ENCODE peak calls at places on chromosome 19, in five cellular contexts. Y is A549, A is MM.1S, L is fibroblast of lung, K is endothelial cell of umbilical vein. U is an unnamed sample.

GRCh38 chr19:5522106-5522505 is 45.6 kb downstream of the TINCR start:
- DNase-seq in Y (no peak), A (no peak), L (no peak), K (no peak), U (no peak)

GRCh38 chr19:54462072-54462712 is 1.4 kb downstream of the LENG9 start:
- DNase-seq in Y (no peak), A (no peak), L (no peak), K (peak; percentile 19), U (no peak)

GRCh38 chr19:44151491-44151890 is 10.1 kb downstream of the ZNF234 start:
- DNase-seq in Y (no peak), A (no peak), L (no peak), K (no peak), U (no peak)

GRCh38 chr19:40266111-40266510 is 19.0 kb downstream of the AKT2 start:
- DNase-seq in Y (no peak), A (no peak), L (no peak), K (no peak), U (no peak)

GRCh38 chr19:4213116-4213515 is 16.2 kb upstream of the EBI3 start:
- DNase-seq in Y (no peak), A (no peak), L (no peak), K (no peak), U (no peak)

GRCh38 chr19:23190341-23190740 is 59.9 kb downstream of the ZNF724 start:
- DNase-seq in Y (no peak), A (no peak), L (no peak), K (no peak), U (no peak)

GRCh38 chr19:18098891-18099622 is 1.5 kb downstream of the MAST3 start:
- DNase-seq in Y (no peak), A (no peak), L (no peak), K (no peak), U (peak; percentile 94)

GRCh38 chr19:48963371-48964204 is 1.5 kb upstream of the FTL start:
- DNase-seq in Y (peak; percentile 92), A (peak; percentile 43), L (peak; percentile 70), K (peak; percentile 73), U (no peak)

GRCh38 chr19:16283103-16283469 is 41.5 kb upstream of the KLF2 start:
- DNase-seq in Y (no peak), A (no peak), L (no peak), K (no peak), U (no peak)

GRCh38 chr19:27672309-27673047 is 1540.5 kb downstream of the UQCRFS1 start:
- DNase-seq in Y (no peak), A (peak; percentile 88), L (no peak), K (no peak), U (no peak)

GRCh38 chr19:37817180-37817911 is 38.0 kb upstream of the ZNF573 start:
- DNase-seq in Y (no peak), A (no peak), L (peak; percentile 55), K (peak; percentile 15), U (no peak)

GRCh38 chr19:53506728-53507127 is 31.2 kb upstream of the ZNF331 start:
- DNase-seq in Y (no peak), A (no peak), L (no peak), K (no peak), U (no peak)

DNA sequence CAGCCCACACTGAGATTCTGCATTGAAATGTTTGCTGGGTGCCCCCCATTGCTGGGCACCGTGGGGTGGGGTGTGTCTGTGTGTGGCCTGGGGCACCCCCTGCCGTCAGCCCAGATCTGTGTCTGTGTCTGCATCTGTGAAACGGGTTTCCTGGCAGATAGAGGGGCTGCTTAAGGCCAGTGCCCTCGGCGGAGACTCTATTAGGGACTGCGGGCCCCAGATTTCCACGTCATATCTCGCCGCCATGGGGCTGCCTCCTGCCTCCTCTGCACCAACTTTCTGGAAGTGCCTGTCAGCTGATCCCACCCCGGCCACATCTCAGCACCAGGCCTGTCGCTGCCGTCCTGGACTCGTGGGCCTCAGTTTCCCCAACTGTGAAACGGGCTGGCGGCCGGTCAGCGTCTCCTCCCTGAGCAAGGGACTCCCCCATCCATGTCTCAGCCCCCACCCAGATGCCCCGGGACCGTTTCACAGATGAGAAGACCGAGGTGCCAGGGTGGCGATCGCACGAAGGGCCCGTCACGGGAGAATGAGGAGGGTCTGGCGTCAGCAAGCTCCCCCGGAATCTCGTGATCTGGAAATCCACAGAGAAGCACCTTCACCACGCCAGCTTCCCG is 21.4 kb downstream of the ARID3A start:
- DNase-seq in Y (no peak), A (no peak), L (no peak), K (no peak), U (no peak)
- H3K4me2 ChIP-seq in Y (no peak overlapping the region), A (no peak overlapping the region), L (no peak overlapping the region), K (no peak overlapping the region), U (peak overlapping the region; percentile 48)

DNA sequence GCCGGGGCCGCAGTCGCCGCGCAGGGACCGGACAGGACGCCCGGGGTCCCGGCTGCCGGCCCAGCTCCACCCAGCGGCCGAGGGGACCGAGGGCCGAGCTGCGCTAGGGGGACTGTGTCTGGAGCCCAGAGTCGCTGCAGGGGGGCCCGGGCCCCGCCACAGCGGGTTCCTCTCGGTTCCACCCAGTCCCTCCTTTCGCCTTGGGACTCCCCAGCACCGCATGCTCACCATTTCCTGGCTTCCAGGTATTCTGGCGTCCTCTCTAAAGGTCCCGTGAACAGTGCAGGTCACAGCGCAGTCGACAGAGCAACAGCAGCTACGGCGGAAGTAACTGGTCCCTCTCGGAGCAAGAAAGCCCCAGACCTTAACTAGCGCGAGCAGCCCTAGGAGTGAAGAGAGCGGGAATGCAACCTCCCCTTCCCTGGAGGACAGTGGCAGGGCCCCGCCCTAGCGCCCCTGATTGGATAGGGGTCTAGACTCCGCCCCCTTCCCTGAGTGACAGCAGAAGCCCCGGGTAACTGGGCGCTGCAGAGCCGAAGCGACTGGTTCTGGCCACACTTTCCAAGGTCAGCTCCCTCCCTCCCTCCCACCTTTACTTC is at the start of gene ZNF878:
- DNase-seq in Y (no peak), A (no peak), L (peak; percentile 86), K (peak; percentile 63), U (peak; percentile 82)
- H3K27ac ChIP-seq in Y (no peak within 1 kb of the TSS), A (no peak within 1 kb of the TSS), L (no peak within 1 kb of the TSS), K (no peak within 1 kb of the TSS), U (no peak within 1 kb of the TSS)

GRCh38 chr19:10339380-10339960 is at the start of gene ICAM3:
- DNase-seq in Y (no peak), A (peak; percentile 59), L (no peak), K (no peak), U (peak; percentile 82)
- H3K4me2 ChIP-seq in Y (no peak within 1 kb of the TSS), A (peak within 1 kb of the TSS; percentile 92), L (no peak within 1 kb of the TSS), K (no peak within 1 kb of the TSS), U (peak within 1 kb of the TSS; percentile 82)

DNA sequence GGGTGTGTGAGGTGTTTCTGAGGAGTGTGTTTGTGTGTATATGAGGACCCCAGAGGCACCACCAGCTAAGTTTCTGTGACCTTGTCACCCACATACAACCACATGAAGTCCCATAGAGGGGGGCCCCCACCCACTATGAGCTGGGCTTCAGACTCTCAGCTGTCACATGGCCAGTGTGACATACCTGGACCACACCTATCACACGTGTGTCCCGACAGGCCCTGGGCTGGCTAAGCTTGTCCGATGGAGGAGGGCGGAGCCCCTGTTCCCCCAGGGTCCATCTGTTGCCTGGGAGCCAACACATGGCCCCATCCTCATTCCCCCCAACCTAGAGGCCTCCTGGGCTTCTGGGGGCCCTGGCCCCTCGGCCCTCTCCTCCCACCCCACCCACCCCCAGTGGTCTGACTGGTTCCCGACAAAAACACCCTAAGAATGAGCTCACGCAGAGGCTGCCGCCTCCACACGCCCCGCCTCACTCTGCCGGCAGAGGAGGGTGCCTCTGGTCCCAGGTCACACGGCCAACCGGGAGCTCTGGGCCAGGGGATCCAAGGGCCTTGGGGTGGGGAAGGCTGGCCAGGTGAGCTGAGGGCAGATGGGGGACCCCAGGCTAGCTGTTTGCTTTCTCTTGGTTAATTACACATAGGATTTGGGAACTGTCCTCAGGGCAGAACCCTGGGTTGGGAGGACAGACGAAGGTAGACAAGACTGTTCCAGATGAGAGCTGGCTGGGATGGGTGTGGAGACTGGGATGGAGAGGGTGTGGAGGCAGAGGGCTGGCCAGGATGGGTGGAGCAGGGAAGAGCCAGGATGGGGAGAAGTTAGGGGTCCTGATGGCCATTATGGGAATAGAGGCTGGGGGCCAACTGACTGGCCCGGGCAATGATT is 4.3 kb downstream of the KLC3 start:
- DNase-seq in Y (no peak), A (no peak), L (no peak), K (no peak), U (no peak)
- H3K27ac ChIP-seq in Y (no peak overlapping the region), A (no peak overlapping the region), L (no peak overlapping the region), K (no peak overlapping the region), U (no peak overlapping the region)

DNA sequence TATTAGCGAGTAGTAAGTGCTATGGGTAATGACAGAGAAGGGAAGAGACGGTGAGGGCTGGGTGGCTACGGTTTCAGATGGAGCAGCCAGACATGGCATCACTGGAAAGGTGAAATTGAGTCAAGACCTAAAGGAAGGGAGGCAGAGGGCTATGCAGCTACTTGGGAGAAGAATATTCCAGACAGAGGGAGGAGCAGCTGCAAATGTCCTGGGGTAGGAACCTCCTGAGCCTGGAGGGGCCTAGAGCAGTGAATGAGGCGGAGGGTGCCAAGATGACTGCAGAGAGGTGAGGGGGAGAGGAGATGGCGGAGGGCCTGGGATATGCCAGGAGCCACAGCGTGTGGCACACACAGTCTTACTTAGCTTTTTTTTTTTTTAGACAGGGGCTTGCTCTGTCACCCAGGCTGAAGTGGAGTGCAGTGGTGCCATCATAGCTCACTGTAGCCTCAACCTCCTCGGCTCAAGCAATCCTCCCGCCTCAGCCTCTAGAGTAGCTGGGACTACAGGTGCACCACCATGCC is 21.1 kb downstream of the PLEKHF1 start:
- DNase-seq in Y (no peak), A (no peak), L (no peak), K (no peak), U (no peak)
- H3K4me2 ChIP-seq in Y (no peak overlapping the region), A (no peak overlapping the region), L (no peak overlapping the region), K (no peak overlapping the region), U (no peak overlapping the region)

DNA sequence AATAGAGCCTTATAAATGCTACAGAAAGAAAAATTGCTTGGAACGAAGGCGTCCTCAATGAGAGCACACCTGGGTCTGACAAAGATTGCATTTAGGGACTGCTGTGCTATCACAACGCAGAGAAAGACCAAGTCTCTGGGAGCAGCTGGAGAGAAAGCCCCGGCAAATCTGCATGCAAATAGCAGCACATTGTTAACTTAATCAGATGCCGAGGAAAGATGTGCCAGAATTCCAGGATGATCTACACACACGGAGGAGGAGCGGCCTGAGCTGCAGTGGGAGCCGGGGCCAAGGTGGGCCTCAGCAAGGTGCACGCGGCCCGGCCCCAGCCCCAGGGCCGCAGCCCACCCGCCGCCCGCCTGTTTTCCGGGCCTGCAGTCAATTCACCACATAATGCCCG is 1.4 kb downstream of the ZNF536 start:
- DNase-seq in Y (no peak), A (no peak), L (no peak), K (no peak), U (no peak)
- H3K27ac ChIP-seq in Y (no peak overlapping the region), A (no peak overlapping the region), L (no peak overlapping the region), K (no peak overlapping the region), U (no peak overlapping the region)

GRCh38 chr19:56109216-56109615 is 11.9 kb downstream of the ZNF787 start:
- DNase-seq in Y (no peak), A (no peak), L (no peak), K (no peak), U (no peak)
- H3K4me2 ChIP-seq in Y (no peak overlapping the region), A (no peak overlapping the region), L (peak overlapping the region; percentile 78), K (no peak overlapping the region), U (no peak overlapping the region)

U was measured in OCI-LY7.